ENCODE peak calls at places on chromosomes 13 and 19, in five cellular contexts. One of them, this sample, is unnamed.

GRCh38 chr13:44903596-44903995 is 85.7 kb downstream of the NUFIP1 start:
- DNase-seq in fibroblast of lung: peak
- DNase-seq in CD4-positive, alpha-beta T cell: no peak
- DNase-seq in tibial nerve: peak
- DNase-seq in neural progenitor cell: peak
- DNase-seq in this sample: no peak

GRCh38 chr13:45441633-45442032 is 23.1 kb upstream of the COG3 start:
- DNase-seq in CD4-positive, alpha-beta T cell: no peak
- DNase-seq in fibroblast of lung: peak
- DNase-seq in tibial nerve: no peak
- DNase-seq in neural progenitor cell: no peak
- DNase-seq in this sample: no peak

GRCh38 chr13:78742659-78743058 is 83.7 kb upstream of the OBI1 start:
- DNase-seq in fibroblast of lung: no peak
- DNase-seq in neural progenitor cell: peak
- DNase-seq in CD4-positive, alpha-beta T cell: no peak
- DNase-seq in tibial nerve: no peak
- DNase-seq in this sample: no peak

GRCh38 chr13:98267080-98267912 is 90.2 kb upstream of the RNF113B start:
- DNase-seq in fibroblast of lung: peak
- DNase-seq in neural progenitor cell: no peak
- DNase-seq in CD4-positive, alpha-beta T cell: no peak
- DNase-seq in tibial nerve: no peak
- DNase-seq in this sample: no peak

GRCh38 chr19:20278342-20278741 is 111.3 kb downstream of the ZNF486 start:
- DNase-seq in fibroblast of lung: no peak
- DNase-seq in neural progenitor cell: peak
- DNase-seq in tibial nerve: no peak
- DNase-seq in CD4-positive, alpha-beta T cell: no peak
- DNase-seq in this sample: peak

GRCh38 chr19:38551450-38551813 is 66.3 kb downstream of the MAP4K1 start:
- DNase-seq in fibroblast of lung: no peak
- DNase-seq in neural progenitor cell: no peak
- DNase-seq in tibial nerve: no peak
- DNase-seq in CD4-positive, alpha-beta T cell: no peak
- DNase-seq in this sample: no peak

GRCh38 chr19:12867120-12868099 is 13.8 kb downstream of the DNASE2 start:
- DNase-seq in fibroblast of lung: peak
- DNase-seq in tibial nerve: no peak
- DNase-seq in CD4-positive, alpha-beta T cell: peak
- DNase-seq in neural progenitor cell: peak
- DNase-seq in this sample: peak

GRCh38 chr13:95643471-95643813 is 1.1 kb downstream of the DZIP1 start:
- DNase-seq in tibial nerve: no peak
- DNase-seq in fibroblast of lung: peak
- DNase-seq in CD4-positive, alpha-beta T cell: no peak
- DNase-seq in neural progenitor cell: peak
- DNase-seq in this sample: peak

GRCh38 chr13:99083976-99084375 is 106.1 kb upstream of the DOCK9 start:
- DNase-seq in CD4-positive, alpha-beta T cell: no peak
- DNase-seq in fibroblast of lung: no peak
- DNase-seq in neural progenitor cell: no peak
- DNase-seq in tibial nerve: no peak
- DNase-seq in this sample: no peak

GRCh38 chr19:14363203-14364097 is 17.8 kb upstream of the ADGRE5 start:
- DNase-seq in tibial nerve: no peak
- DNase-seq in neural progenitor cell: peak
- DNase-seq in CD4-positive, alpha-beta T cell: no peak
- DNase-seq in fibroblast of lung: peak
- DNase-seq in this sample: peak

GRCh38 chr19:4556574-4557185 is 2.8 kb downstream of the SEMA6B start:
- DNase-seq in tibial nerve: no peak
- DNase-seq in fibroblast of lung: no peak
- DNase-seq in neural progenitor cell: peak
- DNase-seq in CD4-positive, alpha-beta T cell: no peak
- DNase-seq in this sample: peak

DNA sequence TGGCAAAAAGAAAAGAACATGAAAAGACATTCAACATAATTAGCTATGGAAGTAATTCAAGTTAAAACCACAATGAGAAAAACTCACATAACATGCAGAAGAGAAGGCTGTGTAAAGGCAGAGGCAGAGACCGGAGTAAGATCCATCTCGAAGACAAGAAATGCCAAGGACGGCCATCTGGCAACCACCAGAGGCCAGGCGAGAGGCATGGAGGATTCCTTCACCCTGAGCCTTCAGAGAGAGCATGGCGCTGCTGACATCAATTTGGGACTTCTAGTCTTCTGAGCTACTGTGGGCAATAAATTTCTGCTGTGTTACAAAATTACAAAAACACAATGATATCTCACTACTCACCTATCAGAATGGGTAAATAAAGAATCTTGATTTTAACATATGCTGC is 381.0 kb downstream of the TSHZ3 start:
- DNase-seq in tibial nerve: no peak
- DNase-seq in CD4-positive, alpha-beta T cell: no peak
- DNase-seq in neural progenitor cell: peak
- DNase-seq in fibroblast of lung: no peak
- DNase-seq in this sample: no peak
- TF ChIP-seq CTCF in tibial nerve: no peak
- TF ChIP-seq CTCF in CD4-positive, alpha-beta T cell: no peak
- TF ChIP-seq CTCF in neural progenitor cell: peak
- TF ChIP-seq CTCF in fibroblast of lung: no peak
- TF ChIP-seq CTCF in this sample: no peak

GRCh38 chr13:111123649-111124048 is 8.5 kb downstream of the ARHGEF7 start:
- DNase-seq in tibial nerve: no peak
- DNase-seq in fibroblast of lung: no peak
- DNase-seq in neural progenitor cell: no peak
- DNase-seq in CD4-positive, alpha-beta T cell: no peak
- DNase-seq in this sample: no peak
- TF ChIP-seq CTCF in tibial nerve: no peak
- TF ChIP-seq CTCF in fibroblast of lung: no peak
- TF ChIP-seq CTCF in neural progenitor cell: no peak
- TF ChIP-seq CTCF in CD4-positive, alpha-beta T cell: no peak
- TF ChIP-seq CTCF in this sample: no peak

GRCh38 chr13:113756441-113757097 is 2.5 kb upstream of the TMEM255B start:
- DNase-seq in neural progenitor cell: no peak
- DNase-seq in CD4-positive, alpha-beta T cell: no peak
- DNase-seq in tibial nerve: no peak
- DNase-seq in fibroblast of lung: no peak
- DNase-seq in this sample: no peak

GRCh38 chr13:113761136-113761535 is 2.1 kb downstream of the TMEM255B start:
- DNase-seq in fibroblast of lung: no peak
- DNase-seq in tibial nerve: no peak
- DNase-seq in neural progenitor cell: no peak
- DNase-seq in CD4-positive, alpha-beta T cell: no peak
- DNase-seq in this sample: no peak

GRCh38 chr13:113762075-113762474 is 3.0 kb downstream of the TMEM255B start:
- DNase-seq in tibial nerve: no peak
- DNase-seq in CD4-positive, alpha-beta T cell: no peak
- DNase-seq in neural progenitor cell: no peak
- DNase-seq in fibroblast of lung: no peak
- DNase-seq in this sample: no peak

GRCh38 chr13:113759525-113760137 is 605 bp downstream of the TMEM255B start:
- DNase-seq in CD4-positive, alpha-beta T cell: no peak
- DNase-seq in tibial nerve: no peak
- DNase-seq in fibroblast of lung: peak
- DNase-seq in neural progenitor cell: peak
- DNase-seq in this sample: peak

GRCh38 chr13:113758651-113759524 is at the start of gene TMEM255B:
- DNase-seq in tibial nerve: peak
- DNase-seq in neural progenitor cell: peak
- DNase-seq in fibroblast of lung: peak
- DNase-seq in CD4-positive, alpha-beta T cell: peak
- DNase-seq in this sample: peak
- TF ChIP-seq CTCF in tibial nerve: peak
- TF ChIP-seq CTCF in neural progenitor cell: peak
- TF ChIP-seq CTCF in fibroblast of lung: no peak
- TF ChIP-seq CTCF in CD4-positive, alpha-beta T cell: peak
- TF ChIP-seq CTCF in this sample: no peak

GRCh38 chr13:73984949-73985691 is 149.1 kb downstream of the KLF12 start:
- DNase-seq in CD4-positive, alpha-beta T cell: peak
- DNase-seq in neural progenitor cell: no peak
- DNase-seq in fibroblast of lung: no peak
- DNase-seq in tibial nerve: no peak
- DNase-seq in this sample: no peak
- TF ChIP-seq CTCF in CD4-positive, alpha-beta T cell: no peak
- TF ChIP-seq CTCF in neural progenitor cell: no peak
- TF ChIP-seq CTCF in fibroblast of lung: no peak
- TF ChIP-seq CTCF in tibial nerve: no peak
- TF ChIP-seq CTCF in this sample: no peak

GRCh38 chr13:67075239-67075638 is 154.9 kb downstream of the PCDH9 start:
- DNase-seq in tibial nerve: no peak
- DNase-seq in fibroblast of lung: peak
- DNase-seq in neural progenitor cell: no peak
- DNase-seq in CD4-positive, alpha-beta T cell: no peak
- DNase-seq in this sample: no peak
- TF ChIP-seq CTCF in tibial nerve: peak
- TF ChIP-seq CTCF in fibroblast of lung: peak
- TF ChIP-seq CTCF in neural progenitor cell: no peak
- TF ChIP-seq CTCF in CD4-positive, alpha-beta T cell: no peak
- TF ChIP-seq CTCF in this sample: no peak

DNA sequence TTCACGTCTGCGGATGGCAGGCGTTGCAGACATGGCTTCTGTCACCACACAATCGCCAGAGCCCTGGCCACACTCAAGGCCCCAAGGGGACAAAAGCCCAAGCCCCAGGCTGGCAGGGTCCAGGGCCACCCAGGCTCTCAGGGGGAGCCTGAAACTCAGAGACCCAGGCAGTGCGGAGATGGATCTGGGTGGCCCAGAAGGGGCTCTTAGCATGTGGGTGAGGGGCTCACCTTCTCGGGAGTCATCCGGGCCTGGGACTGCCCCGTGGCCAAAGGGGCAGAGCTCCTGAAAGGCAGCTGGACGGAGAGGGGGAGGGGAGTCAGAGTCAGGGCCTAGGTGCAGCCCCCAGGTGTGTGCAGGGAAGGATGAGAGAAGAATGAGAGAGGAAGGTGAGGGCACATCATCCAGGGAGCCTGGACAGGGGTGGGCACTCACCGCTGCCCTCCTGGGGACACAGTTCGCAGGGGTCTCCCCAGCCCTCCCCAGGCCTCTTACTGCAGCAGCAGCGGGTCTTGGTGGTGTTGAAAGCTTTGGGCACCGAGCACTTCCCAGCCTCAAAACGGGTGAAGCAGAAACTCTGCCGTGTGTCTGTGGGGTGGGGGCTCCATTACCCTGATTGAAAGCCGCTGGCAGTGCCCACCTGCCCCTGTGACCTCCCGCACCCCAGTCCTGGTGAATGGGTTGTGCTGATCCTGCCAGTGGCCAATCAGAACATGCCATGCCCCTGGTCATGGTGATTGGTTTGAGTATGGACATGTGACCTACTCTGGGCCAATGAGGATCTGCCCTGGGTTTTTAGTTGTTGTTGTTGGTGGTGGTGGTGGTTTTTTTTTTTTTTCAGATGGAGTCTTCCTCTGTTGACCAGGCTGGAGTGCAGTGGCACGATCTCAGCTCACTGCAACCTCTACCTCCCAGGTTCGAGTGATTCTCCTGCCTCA is 37.4 kb downstream of the CCL25 start:
- DNase-seq in tibial nerve: no peak
- DNase-seq in CD4-positive, alpha-beta T cell: no peak
- DNase-seq in fibroblast of lung: no peak
- DNase-seq in neural progenitor cell: no peak
- DNase-seq in this sample: no peak
- TF ChIP-seq CTCF in tibial nerve: no peak
- TF ChIP-seq CTCF in CD4-positive, alpha-beta T cell: no peak
- TF ChIP-seq CTCF in fibroblast of lung: no peak
- TF ChIP-seq CTCF in neural progenitor cell: no peak
- TF ChIP-seq CTCF in this sample: no peak

GRCh38 chr13:33542309-33543088 is 256.9 kb upstream of the STARD13 start:
- DNase-seq in tibial nerve: peak
- DNase-seq in CD4-positive, alpha-beta T cell: peak
- DNase-seq in fibroblast of lung: peak
- DNase-seq in neural progenitor cell: peak
- DNase-seq in this sample: peak

GRCh38 chr13:33541962-33542308 is 256.4 kb upstream of the STARD13 start:
- DNase-seq in tibial nerve: no peak
- DNase-seq in fibroblast of lung: no peak
- DNase-seq in CD4-positive, alpha-beta T cell: no peak
- DNase-seq in neural progenitor cell: no peak
- DNase-seq in this sample: no peak

GRCh38 chr13:33536639-33537425 is 251.3 kb upstream of the STARD13 start:
- DNase-seq in CD4-positive, alpha-beta T cell: no peak
- DNase-seq in fibroblast of lung: peak
- DNase-seq in tibial nerve: no peak
- DNase-seq in neural progenitor cell: no peak
- DNase-seq in this sample: no peak

GRCh38 chr13:33543089-33543459 is 257.5 kb upstream of the STARD13 start:
- DNase-seq in neural progenitor cell: no peak
- DNase-seq in CD4-positive, alpha-beta T cell: no peak
- DNase-seq in fibroblast of lung: no peak
- DNase-seq in tibial nerve: no peak
- DNase-seq in this sample: no peak

DNA sequence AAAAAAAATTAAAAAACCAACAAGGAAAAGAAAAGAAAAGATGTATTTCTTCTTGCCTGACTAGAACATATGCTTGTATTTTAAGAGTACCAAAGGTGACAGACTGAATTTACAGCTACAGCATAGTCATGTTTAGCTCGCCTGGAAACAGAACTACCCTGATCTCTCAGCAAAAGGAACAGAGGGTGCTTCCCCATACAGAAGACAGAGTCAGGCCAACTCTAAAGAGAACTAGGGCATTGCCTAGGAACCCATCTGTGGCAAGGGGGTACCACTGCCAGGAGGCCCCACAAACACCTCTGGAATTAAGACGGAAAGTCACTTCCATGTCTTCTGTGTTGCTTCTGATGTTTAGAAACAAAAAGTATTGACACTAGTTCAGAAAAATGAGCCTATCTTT is 252.1 kb upstream of the STARD13 start:
- DNase-seq in tibial nerve: no peak
- DNase-seq in CD4-positive, alpha-beta T cell: no peak
- DNase-seq in fibroblast of lung: no peak
- DNase-seq in neural progenitor cell: no peak
- DNase-seq in this sample: no peak
- TF ChIP-seq CTCF in tibial nerve: no peak
- TF ChIP-seq CTCF in CD4-positive, alpha-beta T cell: no peak
- TF ChIP-seq CTCF in fibroblast of lung: no peak
- TF ChIP-seq CTCF in neural progenitor cell: no peak
- TF ChIP-seq CTCF in this sample: no peak

GRCh38 chr19:31944286-31944685 is 401.1 kb upstream of the ZNF507 start:
- DNase-seq in neural progenitor cell: no peak
- DNase-seq in fibroblast of lung: no peak
- DNase-seq in tibial nerve: no peak
- DNase-seq in CD4-positive, alpha-beta T cell: no peak
- DNase-seq in this sample: no peak
- TF ChIP-seq CTCF in neural progenitor cell: no peak
- TF ChIP-seq CTCF in fibroblast of lung: no peak
- TF ChIP-seq CTCF in tibial nerve: no peak
- TF ChIP-seq CTCF in CD4-positive, alpha-beta T cell: no peak
- TF ChIP-seq CTCF in this sample: no peak

This sample was measured in nephron progenitor cell.